ENCODE peak calls at places on chromosome 10, in seven cellular contexts. X is effector CD4-positive, alpha-beta T cell; D is CD4-positive, alpha-beta T cell; Z is RWPE1; S is pulmonary artery endothelial cell; Y is mucosa of gallbladder; V is cardiac fibroblast. O is an unnamed sample.

GRCh38 chr10:95308389-95309302 is 17.8 kb upstream of the PDLIM1 start:
- DNase-seq in X (no peak), D (no peak), Z (peak), S (peak), Y (peak), V (peak), O (peak)

GRCh38 chr10:63866747-63867140 is 345.5 kb downstream of the REEP3 start:
- DNase-seq in X (no peak), D (no peak), Z (peak), S (no peak), Y (no peak), V (peak), O (peak)

GRCh38 chr10:78397796-78398195 is 364.1 kb downstream of the RPS24 start:
- DNase-seq in X (no peak), D (no peak), Z (no peak), S (no peak), Y (no peak), V (no peak), O (no peak)

GRCh38 chr10:82256275-82256674 is 381.3 kb downstream of the NRG3 start:
- DNase-seq in X (no peak), D (no peak), Z (no peak), S (no peak), Y (no peak), V (no peak), O (no peak)

GRCh38 chr10:93417264-93417663 is 64.9 kb downstream of the MYOF start:
- DNase-seq in X (no peak), D (no peak), Z (no peak), S (no peak), Y (no peak), V (no peak), O (no peak)

GRCh38 chr10:107915277-107915634 is 750.8 kb upstream of the SORCS1 start:
- DNase-seq in X (no peak), D (no peak), Z (no peak), S (no peak), Y (no peak), V (peak), O (no peak)

GRCh38 chr10:88271736-88272135 is 311.4 kb downstream of the RNLS start:
- DNase-seq in X (no peak), D (no peak), Z (no peak), S (no peak), Y (no peak), V (peak), O (no peak)

GRCh38 chr10:15814565-15814964 is 45.7 kb downstream of the MINDY3 start:
- DNase-seq in X (no peak), D (no peak), Z (no peak), S (no peak), Y (no peak), V (no peak), O (no peak)

GRCh38 chr10:51485668-51486067 is 213.7 kb downstream of the CSTF2T start:
- DNase-seq in X (no peak), D (no peak), Z (no peak), S (no peak), Y (no peak), V (no peak), O (no peak)

GRCh38 chr10:19738440-19738839 is 77.8 kb upstream of the PLXDC2 start:
- DNase-seq in X (no peak), D (no peak), Z (no peak), S (no peak), Y (no peak), V (no peak), O (no peak)

GRCh38 chr10:117804470-117805011 is 242.2 kb downstream of the RAB11FIP2 start:
- DNase-seq in X (no peak), D (no peak), Z (no peak), S (no peak), Y (no peak), V (no peak), O (no peak)

GRCh38 chr10:71887767-71888166 is 36.7 kb upstream of the PSAP start:
- DNase-seq in X (no peak), D (no peak), Z (no peak), S (no peak), Y (no peak), V (peak), O (no peak)

GRCh38 chr10:8051109-8051781 is 3.2 kb upstream of the GATA3 start:
- DNase-seq in X (no peak), D (no peak), Z (no peak), S (no peak), Y (no peak), V (no peak), O (no peak)

GRCh38 chr10:112821042-112821441 is 129.0 kb upstream of the TCF7L2 start:
- DNase-seq in X (no peak), D (no peak), Z (no peak), S (no peak), Y (peak), V (no peak), O (no peak)

GRCh38 chr10:34184901-34185386 is 630.2 kb downstream of the PARD3 start:
- DNase-seq in X (no peak), D (no peak), Z (no peak), S (peak), Y (no peak), V (no peak), O (no peak)

GRCh38 chr10:103382769-103383168 is 13.5 kb downstream of the ATP5MK start:
- DNase-seq in X (no peak), D (no peak), Z (no peak), S (no peak), Y (no peak), V (no peak), O (no peak)